ENCODE peak calls at places on chromosomes 6 and 20, in seven cellular contexts. V is mesendoderm, Q is IMR-90, P is psoas muscle, S is GM23338, B is tibial nerve, W is tibial artery. Z is an unnamed sample. For H3K4me1, the result is how much of the 10 kb centered on the place peaks cover.

GRCh38 chr6:25971187-25971811 is 8.7 kb downstream of the TRIM38 start:
- DNase-seq in V (peak), Q (peak), P (no peak), S (no peak), B (no peak), W (peak), Z (no peak)

GRCh38 chr20:15419856-15420255 is 1082.4 kb upstream of the FLRT3 start:
- DNase-seq in V (no peak), Q (no peak), P (no peak), S (no peak), B (no peak), W (no peak), Z (no peak)

GRCh38 chr6:158002951-158003853 is 21.5 kb downstream of the SYNJ2 start:
- DNase-seq in V (peak), Q (peak), P (peak), S (no peak), B (peak), W (peak), Z (no peak)

GRCh38 chr20:21505161-21505809 is 8.6 kb downstream of the NKX2-2 start:
- DNase-seq in V (peak), Q (peak), P (peak), S (peak), B (peak), W (no peak), Z (peak)

GRCh38 chr20:2408111-2408510 is 27.4 kb downstream of the TGM6 start:
- DNase-seq in V (no peak), Q (no peak), P (no peak), S (no peak), B (no peak), W (no peak), Z (no peak)

GRCh38 chr6:44285552-44286284 is 15.5 kb downstream of the TMEM151B start:
- DNase-seq in V (peak), Q (peak), P (no peak), S (peak), B (no peak), W (no peak), Z (no peak)

GRCh38 chr6:39075010-39075738 is 26.6 kb downstream of the GLP1R start:
- DNase-seq in V (no peak), Q (no peak), P (no peak), S (no peak), B (no peak), W (peak), Z (no peak)

GRCh38 chr20:10708342-10709185 is 34.8 kb upstream of the JAG1 start:
- DNase-seq in V (no peak), Q (peak), P (no peak), S (no peak), B (no peak), W (no peak), Z (no peak)

GRCh38 chr6:39074486-39074885 is 25.9 kb downstream of the GLP1R start:
- DNase-seq in V (peak), Q (no peak), P (no peak), S (peak), B (no peak), W (peak), Z (no peak)

GRCh38 chr20:64109390-64109747 is 2.0 kb upstream of the NPBWR2 start:
- DNase-seq in V (no peak), Q (no peak), P (no peak), S (peak), B (no peak), W (no peak), Z (no peak)

GRCh38 chr6:37625591-37626374 is 71.9 kb downstream of the MDGA1 start:
- DNase-seq in V (no peak), Q (no peak), P (peak), S (peak), B (no peak), W (no peak), Z (no peak)

GRCh38 chr20:58702161-58702510 is 9.5 kb downstream of the NPEPL1 start:
- DNase-seq in V (no peak), Q (no peak), P (no peak), S (no peak), B (no peak), W (no peak), Z (no peak)

GRCh38 chr20:56249244-56249955 is 868 bp downstream of the MC3R start:
- DNase-seq in V (peak), Q (no peak), P (peak), S (peak), B (no peak), W (no peak), Z (no peak)

GRCh38 chr6:41706876-41707564 is 28.4 kb downstream of the TFEB start:
- DNase-seq in V (no peak), Q (peak), P (peak), S (no peak), B (peak), W (peak), Z (no peak)

GRCh38 chr6:135651964-135652755 is 154.6 kb upstream of the AHI1 start:
- DNase-seq in V (no peak), Q (peak), P (no peak), S (peak), B (no peak), W (no peak), Z (no peak)

GRCh38 chr6:136051140-136051775 is 198.9 kb downstream of the MTFR2 start:
- DNase-seq in V (no peak), Q (peak), P (no peak), S (no peak), B (no peak), W (no peak), Z (no peak)

GRCh38 chr6:6494677-6495076 is 93.8 kb upstream of the LY86 start:
- DNase-seq in V (peak), Q (no peak), P (peak), S (peak), B (peak), W (peak), Z (no peak)

GRCh38 chr6:67210450-67210849 is 1424.6 kb upstream of the ADGRB3 start:
- DNase-seq in V (no peak), Q (no peak), P (no peak), S (no peak), B (no peak), W (no peak), Z (no peak)

GRCh38 chr6:154247119-154247814 is 109.3 kb downstream of the IPCEF1 start:
- DNase-seq in V (peak), Q (no peak), P (no peak), S (peak), B (no peak), W (no peak), Z (peak)

GRCh38 chr6:81865712-81866111 is 113.2 kb upstream of the TENT5A start:
- DNase-seq in V (peak), Q (peak), P (no peak), S (no peak), B (no peak), W (no peak), Z (no peak)

GRCh38 chr6:159594106-159594749 is 98.8 kb downstream of the SOD2 start:
- DNase-seq in V (no peak), Q (peak), P (no peak), S (no peak), B (no peak), W (no peak), Z (no peak)

GRCh38 chr6:68497927-68498326 is 137.2 kb upstream of the ADGRB3 start:
- DNase-seq in V (no peak), Q (no peak), P (no peak), S (no peak), B (no peak), W (no peak), Z (no peak)

GRCh38 chr6:142803495-142804049 is 141.4 kb downstream of the HIVEP2 start:
- DNase-seq in V (no peak), Q (no peak), P (no peak), S (no peak), B (no peak), W (no peak), Z (no peak)

GRCh38 chr6:142803027-142803426 is 141.9 kb downstream of the HIVEP2 start:
- DNase-seq in V (no peak), Q (no peak), P (no peak), S (no peak), B (no peak), W (no peak), Z (no peak)

GRCh38 chr6:142800240-142800639 is 144.7 kb downstream of the HIVEP2 start:
- DNase-seq in V (no peak), Q (peak), P (no peak), S (no peak), B (no peak), W (no peak), Z (no peak)

GRCh38 chr6:142804490-142804889 is 140.5 kb downstream of the HIVEP2 start:
- DNase-seq in V (no peak), Q (no peak), P (no peak), S (no peak), B (no peak), W (no peak), Z (no peak)

GRCh38 chr6:142802124-142802523 is 142.9 kb downstream of the HIVEP2 start:
- DNase-seq in V (peak), Q (peak), P (no peak), S (peak), B (no peak), W (no peak), Z (no peak)
- H3K4me1 ChIP-seq in V (under half), Q (under half), P (under half), S (under half), B (under half), W (under half), Z (under half)

DNA sequence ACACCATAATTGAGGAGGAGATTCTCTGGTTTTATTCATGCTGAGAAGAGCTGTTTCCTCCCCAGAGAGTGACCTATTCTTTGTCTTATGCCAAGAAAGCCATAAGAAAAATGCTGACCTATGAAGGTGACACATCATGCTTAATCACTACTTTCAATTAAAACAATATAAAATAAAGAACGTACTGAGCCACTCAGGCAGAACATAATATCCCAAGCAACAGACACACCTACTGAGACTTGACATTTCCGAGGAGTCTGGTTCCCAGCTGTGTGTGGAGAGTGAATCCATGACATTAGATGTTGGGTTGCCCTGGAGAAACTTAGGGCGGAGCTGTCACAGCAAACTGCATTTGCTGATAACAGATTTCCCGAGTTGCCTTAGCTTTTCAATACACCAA is 92.3 kb downstream of the BACH2 start:
- DNase-seq in V (peak), Q (no peak), P (no peak), S (no peak), B (no peak), W (no peak), Z (no peak)
- H3K27ac ChIP-seq in V (no peak), Q (no peak), P (peak), S (no peak), B (peak), W (no peak), Z (no peak)

GRCh38 chr6:148440877-148441453 is 98.3 kb downstream of the SASH1 start:
- DNase-seq in V (peak), Q (peak), P (peak), S (peak), B (peak), W (peak), Z (no peak)
- H3K4me3 ChIP-seq in V (no peak), Q (no peak), P (peak), S (no peak), B (no peak), W (no peak), Z (no peak)

GRCh38 chr6:169970306-169970988 is 219.0 kb downstream of the ERMARD start:
- DNase-seq in V (peak), Q (no peak), P (no peak), S (no peak), B (no peak), W (peak), Z (no peak)
- H3K4me1 ChIP-seq in V (under half), Q (under half), P (under half), S (under half), B (under half), W (under half), Z (under half)

GRCh38 chr20:40648505-40649072 is 40.4 kb downstream of the MAFB start:
- DNase-seq in V (no peak), Q (no peak), P (no peak), S (no peak), B (no peak), W (no peak), Z (no peak)
- H3K27ac ChIP-seq in V (no peak), Q (no peak), P (no peak), S (no peak), B (no peak), W (no peak), Z (no peak)

GRCh38 chr20:57693002-57693582 is 16.7 kb downstream of the PMEPA1 start:
- DNase-seq in V (peak), Q (no peak), P (no peak), S (peak), B (no peak), W (no peak), Z (no peak)

GRCh38 chr20:57694481-57694880 is 15.3 kb downstream of the PMEPA1 start:
- DNase-seq in V (no peak), Q (no peak), P (no peak), S (no peak), B (no peak), W (no peak), Z (no peak)

GRCh38 chr20:57693670-57694329 is 16.0 kb downstream of the PMEPA1 start:
- DNase-seq in V (no peak), Q (no peak), P (no peak), S (no peak), B (no peak), W (no peak), Z (no peak)

GRCh38 chr20:57690525-57690924 is 19.3 kb downstream of the PMEPA1 start:
- DNase-seq in V (no peak), Q (no peak), P (no peak), S (no peak), B (no peak), W (no peak), Z (no peak)

DNA sequence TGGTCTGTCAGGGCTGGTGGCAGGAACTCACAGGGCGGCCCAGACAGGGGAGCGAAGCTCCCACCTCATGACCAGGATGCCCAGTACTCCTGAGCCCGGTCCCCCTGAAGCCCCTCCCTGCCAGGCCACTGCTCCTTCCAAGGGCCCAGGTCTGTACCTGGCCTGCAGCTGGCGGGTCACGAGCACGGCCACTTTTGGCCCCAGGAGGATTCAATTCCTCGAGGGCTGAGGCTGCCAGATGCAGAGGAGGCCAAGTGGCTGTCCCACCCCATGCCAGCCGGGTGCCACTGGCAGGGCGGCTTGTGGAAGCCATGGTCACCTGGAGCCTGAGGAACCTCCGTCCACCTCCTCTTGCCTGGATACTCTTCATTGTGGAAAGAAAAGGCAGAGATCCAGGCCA is 17.4 kb downstream of the PMEPA1 start:
- DNase-seq in V (no peak), Q (no peak), P (no peak), S (no peak), B (no peak), W (no peak), Z (no peak)
- H3K4me3 ChIP-seq in V (no peak), Q (no peak), P (no peak), S (no peak), B (no peak), W (no peak), Z (no peak)

GRCh38 chr20:1118336-1119127 is at the start of gene PSMF1:
- DNase-seq in V (peak), Q (peak), P (peak), S (peak), B (peak), W (peak), Z (peak)
- H3K4me1 ChIP-seq in V (under half), Q (under half), P (half or more), S (under half), B (under half), W (under half), Z (under half)

Z was measured in effector memory CD4-positive, alpha-beta T cell.